ENCODE peak calls at places on chromosomes 2 and 18, in four cellular contexts. K is left lung, T is ovary, P is A549. B is an unnamed sample.

GRCh38 chr2:234147335-234147861 is 96.9 kb downstream of the SPP2 start:
- DNase-seq in K (no peak), P (no peak), T (no peak), B (no peak)

GRCh38 chr18:26429535-26429934 is 118.8 kb downstream of the KCTD1 start:
- DNase-seq in P (peak), T (no peak), K (no peak), B (peak)

GRCh38 chr2:6148887-6149286 is 456.7 kb downstream of the SOX11 start:
- DNase-seq in T (no peak), K (no peak), P (no peak), B (no peak)

GRCh38 chr2:188324067-188324466 is 32.4 kb downstream of the GULP1 start:
- DNase-seq in T (no peak), P (no peak), K (no peak), B (no peak)

GRCh38 chr18:70781860-70782453 is 493.1 kb downstream of the SOCS6 start:
- DNase-seq in T (no peak), P (peak), K (no peak), B (peak)

GRCh38 chr2:185695711-185696110 is 42.9 kb upstream of the FSIP2 start:
- DNase-seq in P (no peak), K (no peak), T (no peak), B (no peak)

GRCh38 chr2:39216495-39217191 is 27.1 kb downstream of the CDKL4 start:
- DNase-seq in K (no peak), T (no peak), P (no peak), B (no peak)

GRCh38 chr2:219464286-219465032 is 29.8 kb downstream of the SPEG start:
- DNase-seq in P (no peak), T (peak), K (peak), B (no peak)

GRCh38 chr2:52141076-52141475 is 1109.1 kb upstream of the NRXN1 start:
- DNase-seq in P (no peak), T (no peak), K (no peak), B (no peak)

GRCh38 chr2:112646791-112647720 is 1.3 kb downstream of the SLC20A1 start:
- DNase-seq in K (no peak), P (peak), T (no peak), B (no peak)

GRCh38 chr18:37481058-37481457 is 84.5 kb downstream of the CELF4 start:
- DNase-seq in T (no peak), P (no peak), K (no peak), B (no peak)

GRCh38 chr2:181944914-181945291 is 40.8 kb upstream of the PPP1R1C start:
- DNase-seq in K (no peak), P (no peak), T (no peak), B (no peak)

GRCh38 chr2:98664323-98664722 is 55.9 kb downstream of the UNC50 start:
- DNase-seq in K (no peak), T (no peak), P (no peak), B (no peak)

GRCh38 chr2:150486539-150487484 is 655 bp downstream of the RND3 start:
- DNase-seq in P (no peak), T (peak), K (peak), B (no peak)

GRCh38 chr2:113407446-113408099 is 29.9 kb upstream of the ZNG1B start:
- DNase-seq in K (no peak), P (peak), T (no peak), B (no peak)

GRCh38 chr2:205868054-205868453 is 185.8 kb downstream of the NRP2 start:
- DNase-seq in T (no peak), K (no peak), P (no peak), B (no peak)

GRCh38 chr2:12050381-12050780 is 303.9 kb downstream of the LPIN1 start:
- DNase-seq in T (no peak), P (peak), K (no peak), B (peak)

GRCh38 chr18:61831071-61831470 is 61.7 kb downstream of the RNF152 start:
- DNase-seq in T (no peak), K (no peak), P (no peak), B (no peak)

GRCh38 chr2:150591901-150592300 is 104.4 kb upstream of the RND3 start:
- DNase-seq in K (no peak), T (no peak), P (no peak), B (no peak)

GRCh38 chr2:219285894-219286425 is 6.8 kb downstream of the DNAJB2 start:
- DNase-seq in T (peak), K (no peak), P (no peak), B (peak)

GRCh38 chr2:219689676-219690628 is 62.5 kb downstream of the SLC4A3 start:
- DNase-seq in P (peak), K (no peak), T (peak), B (no peak)

GRCh38 chr18:64165906-64166305 is 17.0 kb upstream of the LINC00305 start:
- DNase-seq in T (no peak), K (no peak), P (no peak), B (no peak)

GRCh38 chr2:109736177-109736827 is 57.8 kb upstream of the RGPD5 start:
- DNase-seq in T (peak), K (no peak), P (peak), B (peak)

GRCh38 chr2:223523541-223523940 is 78.6 kb downstream of the SCG2 start:
- DNase-seq in K (no peak), P (peak), T (no peak), B (no peak)

GRCh38 chr2:183532514-183532913 is 408.3 kb downstream of the NUP35 start:
- DNase-seq in P (no peak), T (no peak), K (no peak), B (no peak)

GRCh38 chr2:134139615-134140014 is 114.3 kb upstream of the MGAT5 start:
- DNase-seq in K (no peak), T (no peak), P (no peak), B (no peak)

GRCh38 chr2:128436498-128437180 is 118.0 kb upstream of the HS6ST1 start:
- DNase-seq in T (peak), P (no peak), K (no peak), B (no peak)

GRCh38 chr2:222424281-222424728 is at the start of gene SGPP2:
- DNase-seq in T (no peak), P (no peak), K (peak), B (no peak)

GRCh38 chr2:28471214-28471613 is 24.6 kb upstream of the PLB1 start:
- DNase-seq in K (no peak), T (no peak), P (no peak), B (no peak)

GRCh38 chr2:241432824-241433448 is 75.4 kb downstream of the STK25 start:
- DNase-seq in K (no peak), P (no peak), T (no peak), B (no peak)

GRCh38 chr2:233761040-233761769 is 1.1 kb downstream of the UGT1A1 start:
- DNase-seq in P (no peak), K (no peak), T (no peak), B (peak)

GRCh38 chr2:119402106-119402505 is 29.5 kb upstream of the TMEM37 start:
- DNase-seq in T (no peak), P (no peak), K (no peak), B (no peak)

GRCh38 chr18:50315100-50315871 is 27.8 kb upstream of the CXXC1 start:
- DNase-seq in K (no peak), T (no peak), P (no peak), B (no peak)

GRCh38 chr2:12613137-12613912 is 103.4 kb upstream of the TRIB2 start:
- DNase-seq in P (no peak), T (no peak), K (no peak), B (no peak)

GRCh38 chr18:78790960-78791359 is 188.7 kb upstream of the SALL3 start:
- DNase-seq in K (peak), P (no peak), T (no peak), B (no peak)

GRCh38 chr2:134117651-134118050 is 136.2 kb upstream of the MGAT5 start:
- DNase-seq in K (no peak), P (no peak), T (no peak), B (no peak)

GRCh38 chr2:128525653-128526052 is 207.0 kb upstream of the HS6ST1 start:
- DNase-seq in T (no peak), P (no peak), K (no peak), B (no peak)

GRCh38 chr2:70362661-70363060 is 60.8 kb upstream of the FAM136A start:
- DNase-seq in T (no peak), P (peak), K (no peak), B (no peak)

GRCh38 chr2:110993557-110994231 is 127.0 kb upstream of the BCL2L11 start:
- DNase-seq in P (no peak), T (no peak), K (no peak), B (no peak)

GRCh38 chr2:239114616-239115265 is 266.9 kb downstream of the TWIST2 start:
- DNase-seq in P (no peak), K (peak), T (no peak), B (no peak)

DNA sequence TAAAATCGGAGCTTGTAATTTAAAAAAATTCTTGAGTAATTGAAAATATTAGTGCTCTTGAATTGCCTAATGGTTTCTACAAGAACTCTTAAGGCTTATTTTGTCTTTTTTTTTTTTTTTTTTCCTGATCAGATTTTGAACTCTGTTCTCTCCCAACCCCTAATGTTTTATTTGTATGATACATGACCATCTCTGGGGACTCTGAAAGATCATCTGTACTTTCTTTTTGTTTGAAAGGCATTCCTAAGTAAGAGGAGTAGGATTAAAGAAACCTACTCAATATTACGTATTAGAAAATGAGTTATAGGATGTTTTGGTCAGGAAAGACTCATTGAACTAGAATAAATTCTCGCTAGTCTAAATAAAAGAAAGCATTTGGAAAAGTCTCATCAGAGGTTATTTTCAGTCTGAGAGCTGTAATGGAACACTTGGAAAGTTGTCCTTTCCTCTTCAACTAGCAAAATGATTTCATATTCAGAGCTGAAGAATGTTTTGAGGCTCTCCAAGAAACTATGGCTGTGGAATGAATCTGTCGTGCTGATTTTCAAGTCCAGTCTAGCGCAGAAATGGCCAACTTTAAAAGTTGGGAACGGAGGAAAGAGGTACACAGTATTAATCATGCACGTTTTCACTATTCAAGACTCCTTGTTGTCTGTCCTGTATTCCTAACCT is 182.7 kb downstream of the PRPF40A start:
- DNase-seq in K (no peak), P (no peak), T (no peak), B (no peak)
- H3K4me3 ChIP-seq in K (no peak), P (no peak), T (no peak), B (no peak)

DNA sequence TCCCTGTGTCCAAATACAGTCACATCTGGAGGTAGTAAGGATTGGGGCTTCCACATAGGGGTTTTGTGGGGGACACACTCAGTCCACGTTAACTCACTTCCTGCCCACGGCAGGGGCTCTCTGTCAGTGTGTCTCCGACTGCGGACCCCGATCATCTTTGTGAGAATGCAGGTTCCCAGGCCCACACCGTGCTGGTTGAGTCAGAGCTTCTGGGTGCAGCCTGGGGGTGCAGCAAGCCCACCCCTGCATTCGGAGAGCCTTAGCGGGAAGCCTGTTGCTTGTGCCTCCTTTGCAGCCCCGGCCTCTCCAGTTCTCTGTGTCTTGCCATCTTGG is 28.0 kb downstream of the HPCAL1 start:
- DNase-seq in T (no peak), P (no peak), K (no peak), B (no peak)
- H3K27ac ChIP-seq in T (no peak), P (peak), K (peak), B (peak)

GRCh38 chr2:127421871-127422618 is 3.8 kb downstream of the PROC start:
- DNase-seq in P (no peak), T (no peak), K (no peak), B (no peak)
- H3K4me3 ChIP-seq in P (no peak), T (no peak), K (no peak), B (no peak)

GRCh38 chr2:122020377-122020776 is 264.9 kb downstream of the TSN start:
- DNase-seq in P (no peak), T (no peak), K (no peak), B (no peak)
- H3K27ac ChIP-seq in P (no peak), T (no peak), K (no peak), B (no peak)

GRCh38 chr2:158722266-158723105 is 72.6 kb upstream of the DAPL1 start:
- DNase-seq in K (no peak), T (no peak), P (no peak), B (no peak)

GRCh38 chr2:158724803-158725271 is 70.3 kb upstream of the DAPL1 start:
- DNase-seq in P (peak), T (no peak), K (no peak), B (no peak)

GRCh38 chr2:158723311-158723838 is 71.7 kb upstream of the DAPL1 start:
- DNase-seq in P (no peak), K (no peak), T (no peak), B (no peak)

GRCh38 chr2:158725496-158725895 is 69.6 kb upstream of the DAPL1 start:
- DNase-seq in P (peak), K (no peak), T (no peak), B (no peak)

DNA sequence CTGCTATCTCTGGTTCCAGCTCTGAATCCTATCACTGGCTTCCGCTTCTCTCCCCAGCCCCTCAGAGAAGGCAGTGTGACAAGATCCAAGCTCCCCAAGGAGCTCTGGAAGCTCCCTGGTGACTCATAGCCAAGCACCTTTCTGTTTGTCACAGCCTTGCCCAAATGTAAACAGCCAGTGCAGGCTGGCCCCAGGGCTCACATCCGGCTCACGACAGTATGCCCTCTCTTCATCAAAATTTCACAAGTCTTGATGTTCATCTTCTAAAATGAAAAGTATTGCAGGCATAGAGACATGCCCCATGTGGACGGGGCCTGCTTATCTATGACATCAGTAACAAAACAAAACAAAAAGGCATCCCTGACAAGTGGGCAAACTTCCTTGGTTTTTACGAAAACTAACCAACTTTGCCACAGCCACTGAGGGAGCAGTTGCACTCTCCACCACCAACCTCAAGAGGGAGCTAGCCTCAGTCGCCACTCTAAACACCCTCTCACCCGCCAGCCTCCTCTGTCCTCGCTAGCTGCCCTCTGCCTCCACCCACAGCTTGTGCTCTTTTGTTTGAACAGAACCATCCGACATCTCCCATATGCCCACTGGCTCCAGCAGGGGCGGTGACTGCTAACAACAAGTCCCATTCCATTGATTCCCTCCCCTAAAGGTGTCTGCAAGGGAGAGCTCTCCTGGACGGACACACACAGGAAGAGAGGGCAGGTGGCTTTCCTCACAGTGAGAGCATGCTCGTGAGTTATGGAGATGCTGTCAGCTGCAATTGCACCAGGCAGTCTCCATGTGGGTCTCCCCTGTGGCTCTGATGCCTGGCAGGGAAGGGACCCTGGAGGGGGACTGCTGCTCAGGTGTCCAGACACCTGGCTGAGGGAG is 71.0 kb upstream of the DAPL1 start:
- DNase-seq in T (no peak), K (no peak), P (peak), B (no peak)
- H3K4me3 ChIP-seq in T (no peak), K (no peak), P (peak), B (no peak)

GRCh38 chr2:68660658-68661057 is 17.3 kb downstream of the PROKR1 start:
- DNase-seq in P (no peak), K (no peak), T (no peak), B (no peak)
- H3K27ac ChIP-seq in P (no peak), K (no peak), T (no peak), B (no peak)

GRCh38 chr2:73203055-73203681 is 794 bp downstream of the NOTO start:
- DNase-seq in K (no peak), P (peak), T (no peak), B (no peak)
- H3K4me3 ChIP-seq in K (no peak), P (peak), T (no peak), B (no peak)

GRCh38 chr18:23228102-23229051 is 93.1 kb downstream of the CABLES1 start:
- DNase-seq in T (peak), K (no peak), P (no peak), B (no peak)

GRCh38 chr18:23227729-23228075 is 92.4 kb downstream of the CABLES1 start:
- DNase-seq in P (no peak), K (no peak), T (no peak), B (no peak)

GRCh38 chr18:23226386-23226785 is 91.1 kb downstream of the CABLES1 start:
- DNase-seq in K (no peak), T (no peak), P (no peak), B (no peak)

GRCh38 chr18:23225518-23225917 is 90.2 kb downstream of the CABLES1 start:
- DNase-seq in K (no peak), T (peak), P (no peak), B (peak)

DNA sequence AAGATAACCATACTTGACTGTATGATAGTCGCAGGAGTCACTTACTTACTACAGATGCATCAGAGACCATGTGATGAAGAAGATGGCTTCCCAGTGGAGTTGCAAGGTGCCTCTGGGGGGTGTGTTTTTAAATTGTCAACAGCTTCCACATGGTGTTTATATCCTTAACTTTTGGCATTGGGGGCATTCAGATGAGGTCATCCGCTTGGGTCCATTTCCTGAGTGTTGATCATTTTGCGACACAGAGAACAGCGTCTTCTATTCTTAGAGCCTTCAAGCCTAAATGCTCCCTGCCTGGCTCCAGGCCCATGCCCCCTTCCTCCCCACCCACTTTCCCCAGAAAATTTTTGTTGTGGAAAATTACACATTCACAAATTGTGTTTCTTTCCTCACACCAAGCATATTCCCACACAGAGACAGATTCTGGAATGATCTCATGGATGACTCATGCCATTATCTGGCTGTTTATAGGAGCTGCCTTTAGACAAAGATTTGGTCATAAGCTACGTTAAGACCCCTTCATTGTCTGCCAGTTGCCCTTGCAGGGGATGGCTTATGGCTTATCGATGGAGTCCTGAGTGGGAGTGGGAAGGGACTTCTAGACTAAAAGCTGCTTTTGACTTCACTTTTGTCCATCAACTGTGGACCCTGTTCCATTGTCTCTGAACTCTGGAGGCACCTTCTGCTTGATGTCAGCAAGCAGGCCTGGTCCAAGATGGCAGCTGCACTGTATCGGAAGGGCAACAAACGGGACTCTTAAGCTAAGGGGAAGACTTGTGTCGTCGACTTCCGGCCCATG is 91.8 kb downstream of the CABLES1 start:
- DNase-seq in K (no peak), T (peak), P (no peak), B (peak)
- H3K27ac ChIP-seq in K (peak), T (peak), P (no peak), B (peak)

DNA sequence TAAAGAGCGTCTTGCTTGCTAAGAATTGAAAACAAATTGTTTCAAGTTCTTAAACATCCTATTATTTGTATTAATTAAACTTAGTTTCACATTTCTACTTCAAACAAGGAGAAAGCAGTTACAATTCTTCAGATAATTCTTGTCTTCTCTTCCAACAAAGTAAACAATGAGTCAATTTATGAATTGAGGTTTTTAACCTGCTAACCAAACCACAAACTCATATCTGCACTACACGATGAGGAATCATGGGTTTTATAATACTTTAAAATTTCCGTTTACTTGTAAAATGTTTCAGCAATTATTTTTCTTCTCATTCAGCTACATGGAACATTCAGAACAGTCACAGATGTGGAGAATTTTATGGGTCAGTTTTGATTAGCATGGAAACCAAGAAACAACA is 114.2 kb downstream of the SPIRE1 start:
- DNase-seq in K (no peak), P (no peak), T (no peak), B (no peak)
- H3K4me3 ChIP-seq in K (no peak), P (no peak), T (no peak), B (no peak)